ENCODE peak calls at places on chromosome 7, in four cellular contexts. T, S, Q and A are unnamed samples.

GRCh38 chr7:156777364-156778069 is 115.5 kb downstream of the LMBR1 start:
- DNase-seq in T (no peak), S (no peak), Q (peak; percentile 22), A (peak; percentile 71)

GRCh38 chr7:159158125-159158887 is 13.6 kb upstream of the VIPR2 start:
- DNase-seq in T (no peak), S (no peak), Q (no peak), A (no peak)

GRCh38 chr7:134766779-134767566 is 12.5 kb upstream of the CALD1 start:
- DNase-seq in T (no peak), S (no peak), Q (peak; percentile 57), A (peak; percentile 55)

GRCh38 chr7:121530251-121531174 is 134.4 kb upstream of the FAM3C start:
- DNase-seq in T (no peak), S (peak; percentile 100), Q (peak; percentile 81), A (peak; percentile 96)

GRCh38 chr7:57646219-57646900 is 196.4 kb downstream of the ZNF716 start:
- DNase-seq in T (no peak), S (no peak), Q (no peak), A (no peak)

GRCh38 chr7:158460665-158461064 is 127.0 kb downstream of the PTPRN2 start:
- DNase-seq in T (no peak), S (no peak), Q (no peak), A (no peak)

GRCh38 chr7:155381852-155382801 is 75.8 kb upstream of the EN2 start:
- DNase-seq in T (no peak), S (no peak), Q (no peak), A (no peak)

GRCh38 chr7:101819183-101819582 is 1.8 kb downstream of the CUX1 start:
- DNase-seq in T (no peak), S (no peak), Q (no peak), A (no peak)

GRCh38 chr7:100799037-100799896 is 28.1 kb downstream of the EPHB4 start:
- DNase-seq in T (peak; percentile 77), S (no peak), Q (peak; percentile 52), A (peak; percentile 57)

GRCh38 chr7:28573751-28574295 is 161.5 kb downstream of the CREB5 start:
- DNase-seq in T (no peak), S (no peak), Q (peak; percentile 42), A (no peak)

GRCh38 chr7:100132697-100133137 is 6.0 kb downstream of the MBLAC1 start:
- DNase-seq in T (no peak), S (no peak), Q (peak; percentile 66), A (no peak)

GRCh38 chr7:4025211-4025610 is 656.9 kb upstream of the FOXK1 start:
- DNase-seq in T (no peak), S (no peak), Q (no peak), A (no peak)

GRCh38 chr7:26857534-26858228 is 6.7 kb downstream of the SKAP2 start:
- DNase-seq in T (peak; percentile 50), S (no peak), Q (peak; percentile 67), A (no peak)

GRCh38 chr7:107312418-107312817 is 143.6 kb downstream of the HBP1 start:
- DNase-seq in T (no peak), S (no peak), Q (peak; percentile 76), A (peak; percentile 61)

GRCh38 chr7:140196361-140197217 is 19.8 kb upstream of the KDM7A start:
- DNase-seq in T (no peak), S (no peak), Q (peak; percentile 34), A (peak; percentile 29)

GRCh38 chr7:121563177-121563576 is 167.1 kb upstream of the FAM3C start:
- DNase-seq in T (no peak), S (no peak), Q (no peak), A (no peak)

GRCh38 chr7:30503273-30504212 is 1.1 kb downstream of the GGCT start:
- DNase-seq in T (no peak), S (no peak), Q (no peak), A (no peak)

GRCh38 chr7:2860627-2861133 is 16.6 kb upstream of the GNA12 start:
- DNase-seq in T (no peak), S (no peak), Q (no peak), A (no peak)

GRCh38 chr7:46908770-46909169 is 673.1 kb downstream of the TNS3 start:
- DNase-seq in T (no peak), S (no peak), Q (peak; percentile 78), A (peak; percentile 60)

GRCh38 chr7:130292682-130293257 is at the start of gene CPA4:
- DNase-seq in T (no peak), S (peak; percentile 91), Q (peak; percentile 99), A (peak; percentile 100)

GRCh38 chr7:7686806-7687205 is 31.6 kb downstream of the RPA3 start:
- DNase-seq in T (no peak), S (no peak), Q (no peak), A (no peak)

GRCh38 chr7:65798111-65799075 is 74.5 kb upstream of the VKORC1L1 start:
- DNase-seq in T (no peak), S (no peak), Q (peak; percentile 85), A (peak; percentile 24)

GRCh38 chr7:27172823-27173411 is 1.2 kb downstream of the HOXA10 start:
- DNase-seq in T (peak; percentile 40), S (no peak), Q (no peak), A (peak; percentile 18)

GRCh38 chr7:43647772-43648643 is 65.1 kb downstream of the STK17A start:
- DNase-seq in T (peak; percentile 62), S (peak; percentile 67), Q (peak; percentile 100), A (peak; percentile 96)

GRCh38 chr7:19113001-19113349 is 4.5 kb downstream of the TWIST1 start:
- DNase-seq in T (no peak), S (no peak), Q (no peak), A (no peak)

GRCh38 chr7:19116121-19117080 is 1.0 kb downstream of the TWIST1 start:
- DNase-seq in T (no peak), S (no peak), Q (peak; percentile 50), A (peak; percentile 38)

GRCh38 chr7:19113855-19114590 is 3.4 kb downstream of the TWIST1 start:
- DNase-seq in T (no peak), S (no peak), Q (peak; percentile 66), A (no peak)

GRCh38 chr7:19112290-19113000 is 5.0 kb downstream of the TWIST1 start:
- DNase-seq in T (no peak), S (no peak), Q (peak; percentile 57), A (no peak)

DNA sequence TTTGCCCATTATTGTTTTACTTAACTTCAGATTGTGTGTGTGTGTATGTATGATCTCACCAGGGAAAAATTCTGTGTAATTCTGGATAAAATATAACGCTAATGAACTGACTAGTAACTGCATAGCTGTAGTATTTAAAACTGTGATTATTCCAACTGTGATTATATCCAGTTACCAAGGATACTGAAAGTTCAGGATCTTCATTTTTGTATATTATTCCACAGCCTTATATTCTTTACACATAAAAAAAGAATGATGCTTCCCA is 2.9 kb downstream of the TWIST1 start:
- DNase-seq in T (no peak), S (no peak), Q (peak; percentile 66), A (no peak)
- H3K27me3 ChIP-seq in T (peaks cover 97% of the 10 kb centered on the region), S (no peaks in the 10 kb centered on the region), Q (no peaks in the 10 kb centered on the region), A (peaks cover 98% of the 10 kb centered on the region)

GRCh38 chr7:11194492-11194891 is 220.8 kb downstream of the PHF14 start:
- DNase-seq in T (no peak), S (no peak), Q (no peak), A (no peak)

GRCh38 chr7:11193131-11193867 is 219.6 kb downstream of the PHF14 start:
- DNase-seq in T (peak; percentile 52), S (no peak), Q (no peak), A (peak; percentile 30)

GRCh38 chr7:11193888-11194287 is 220.2 kb downstream of the PHF14 start:
- DNase-seq in T (no peak), S (no peak), Q (no peak), A (no peak)

GRCh38 chr7:11196143-11196542 is 222.5 kb downstream of the PHF14 start:
- DNase-seq in T (no peak), S (no peak), Q (no peak), A (no peak)

GRCh38 chr7:11195502-11195901 is 221.8 kb downstream of the PHF14 start:
- DNase-seq in T (no peak), S (no peak), Q (no peak), A (no peak)
- H3K27ac ChIP-seq in T (no peak overlapping the region), S (no peak overlapping the region), Q (no peak overlapping the region), A (no peak overlapping the region)

GRCh38 chr7:73626814-73627213 is 2.5 kb upstream of the MLXIPL start:
- DNase-seq in T (no peak), S (no peak), Q (peak; percentile 22), A (no peak)
- H3K27me3 ChIP-seq in T (peaks cover 51% of the 10 kb centered on the region), S (no peaks in the 10 kb centered on the region), Q (peaks cover 71% of the 10 kb centered on the region), A (peaks cover 49% of the 10 kb centered on the region)

GRCh38 chr7:151738925-151739324 is 138.0 kb downstream of the PRKAG2 start:
- DNase-seq in T (no peak), S (no peak), Q (no peak), A (no peak)

GRCh38 chr7:151736403-151736909 is 140.5 kb downstream of the PRKAG2 start:
- DNase-seq in T (no peak), S (peak; percentile 65), Q (peak; percentile 96), A (peak; percentile 53)

GRCh38 chr7:151732834-151733585 is 143.9 kb downstream of the PRKAG2 start:
- DNase-seq in T (no peak), S (no peak), Q (peak; percentile 36), A (no peak)

GRCh38 chr7:151735186-151735853 is 141.6 kb downstream of the PRKAG2 start:
- DNase-seq in T (no peak), S (no peak), Q (no peak), A (no peak)

GRCh38 chr7:151735854-151736402 is 141.0 kb downstream of the PRKAG2 start:
- DNase-seq in T (no peak), S (no peak), Q (no peak), A (no peak)
- H3K27ac ChIP-seq in T (peak overlapping the region; percentile 13), S (no peak overlapping the region), Q (peak overlapping the region; percentile 77), A (no peak overlapping the region)

GRCh38 chr7:51055039-51055840 is 261.4 kb downstream of the COBL start:
- DNase-seq in T (no peak), S (no peak), Q (no peak), A (no peak)

GRCh38 chr7:51058764-51059163 is 257.8 kb downstream of the COBL start:
- DNase-seq in T (no peak), S (no peak), Q (no peak), A (no peak)

GRCh38 chr7:51053194-51053925 is 263.2 kb downstream of the COBL start:
- DNase-seq in T (no peak), S (no peak), Q (no peak), A (no peak)

GRCh38 chr7:51059493-51059892 is 257.1 kb downstream of the COBL start:
- DNase-seq in T (no peak), S (no peak), Q (no peak), A (no peak)

DNA sequence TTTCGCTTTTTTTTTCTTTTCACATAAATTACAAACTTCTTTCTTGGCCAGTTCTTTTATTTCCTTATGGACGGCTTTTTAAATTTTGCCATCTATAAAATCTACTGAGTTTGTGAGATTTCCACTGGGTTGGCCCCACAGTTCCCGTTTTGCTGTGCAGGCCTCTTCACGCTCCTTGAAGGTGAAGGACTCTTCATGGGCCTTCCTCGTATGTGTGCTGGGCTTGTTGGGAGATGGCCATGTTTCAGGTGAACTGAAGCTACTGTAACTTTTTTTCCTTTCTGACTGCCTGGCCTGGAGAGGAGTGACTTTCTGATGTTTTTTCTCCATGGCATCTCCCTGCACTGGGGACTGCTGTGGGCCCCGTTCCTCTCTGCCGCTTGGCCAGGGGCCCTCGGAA is 262.4 kb downstream of the COBL start:
- DNase-seq in T (no peak), S (no peak), Q (no peak), A (no peak)
- H3K27me3 ChIP-seq in T (no peaks in the 10 kb centered on the region), S (peaks cover 8% of the 10 kb centered on the region), Q (peaks cover 35% of the 10 kb centered on the region), A (peaks cover 3% of the 10 kb centered on the region)

GRCh38 chr7:78749052-78749746 is 704.3 kb downstream of the MAGI2 start:
- DNase-seq in T (no peak), S (no peak), Q (no peak), A (no peak)
- H3K27ac ChIP-seq in T (no peak overlapping the region), S (no peak overlapping the region), Q (no peak overlapping the region), A (no peak overlapping the region)

GRCh38 chr7:23768022-23768421 is 58.0 kb downstream of the STK31 start:
- DNase-seq in T (no peak), S (no peak), Q (no peak), A (no peak)
- H3K27me3 ChIP-seq in T (no peaks in the 10 kb centered on the region), S (no peaks in the 10 kb centered on the region), Q (peaks cover 2% of the 10 kb centered on the region), A (peaks cover 62% of the 10 kb centered on the region)